ENCODE peak calls at places on chromosomes 5 and 9, in four cellular contexts. One of them, this sample, is unnamed.

GRCh38 chr9:98399950-98400683 is 144.7 kb upstream of the TBC1D2 start:
- DNase-seq in stimulated activated CD8-positive, alpha-beta memory T cell treated with anti-CD3 and anti-CD28 coated beads, Interleukin-7, amount 100 ng/mL, for 48 hours: no peak
- DNase-seq in left colon: no peak
- DNase-seq in HFFc6: no peak
- DNase-seq in this sample: no peak

GRCh38 chr9:128689820-128690683 is 1.0 kb downstream of the SET start:
- DNase-seq in stimulated activated CD8-positive, alpha-beta memory T cell treated with anti-CD3 and anti-CD28 coated beads, Interleukin-7, amount 100 ng/mL, for 48 hours: no peak
- DNase-seq in left colon: peak
- DNase-seq in HFFc6: no peak
- DNase-seq in this sample: peak

GRCh38 chr9:6896562-6896961 is 138.8 kb downstream of the KDM4C start:
- DNase-seq in stimulated activated CD8-positive, alpha-beta memory T cell treated with anti-CD3 and anti-CD28 coated beads, Interleukin-7, amount 100 ng/mL, for 48 hours: no peak
- DNase-seq in left colon: no peak
- DNase-seq in HFFc6: no peak
- DNase-seq in this sample: no peak

GRCh38 chr5:39569857-39570256 is 145.1 kb upstream of the DAB2 start:
- DNase-seq in stimulated activated CD8-positive, alpha-beta memory T cell treated with anti-CD3 and anti-CD28 coated beads, Interleukin-7, amount 100 ng/mL, for 48 hours: no peak
- DNase-seq in left colon: no peak
- DNase-seq in HFFc6: no peak
- DNase-seq in this sample: no peak

GRCh38 chr9:115393976-115394775 is 276.2 kb upstream of the TNC start:
- DNase-seq in stimulated activated CD8-positive, alpha-beta memory T cell treated with anti-CD3 and anti-CD28 coated beads, Interleukin-7, amount 100 ng/mL, for 48 hours: no peak
- DNase-seq in left colon: no peak
- DNase-seq in HFFc6: no peak
- DNase-seq in this sample: no peak

GRCh38 chr9:136463578-136463977 is 19.3 kb downstream of the SEC16A start:
- DNase-seq in stimulated activated CD8-positive, alpha-beta memory T cell treated with anti-CD3 and anti-CD28 coated beads, Interleukin-7, amount 100 ng/mL, for 48 hours: no peak
- DNase-seq in left colon: no peak
- DNase-seq in HFFc6: no peak
- DNase-seq in this sample: no peak

GRCh38 chr5:79186021-79186420 is 49.9 kb upstream of the JMY start:
- DNase-seq in stimulated activated CD8-positive, alpha-beta memory T cell treated with anti-CD3 and anti-CD28 coated beads, Interleukin-7, amount 100 ng/mL, for 48 hours: no peak
- DNase-seq in left colon: no peak
- DNase-seq in HFFc6: no peak
- DNase-seq in this sample: no peak

GRCh38 chr5:435961-436640 is 6.9 kb upstream of the EXOC3 start:
- DNase-seq in stimulated activated CD8-positive, alpha-beta memory T cell treated with anti-CD3 and anti-CD28 coated beads, Interleukin-7, amount 100 ng/mL, for 48 hours: no peak
- DNase-seq in left colon: no peak
- DNase-seq in HFFc6: no peak
- DNase-seq in this sample: no peak

GRCh38 chr9:133889498-133890301 is 102.4 kb downstream of the VAV2 start:
- DNase-seq in stimulated activated CD8-positive, alpha-beta memory T cell treated with anti-CD3 and anti-CD28 coated beads, Interleukin-7, amount 100 ng/mL, for 48 hours: no peak
- DNase-seq in left colon: no peak
- DNase-seq in HFFc6: peak
- DNase-seq in this sample: no peak

GRCh38 chr5:56310711-56311204 is 77.6 kb upstream of the ANKRD55 start:
- DNase-seq in stimulated activated CD8-positive, alpha-beta memory T cell treated with anti-CD3 and anti-CD28 coated beads, Interleukin-7, amount 100 ng/mL, for 48 hours: no peak
- DNase-seq in left colon: no peak
- DNase-seq in HFFc6: no peak
- DNase-seq in this sample: no peak

GRCh38 chr5:72282878-72283277 is 37.2 kb downstream of the MRPS27 start:
- DNase-seq in stimulated activated CD8-positive, alpha-beta memory T cell treated with anti-CD3 and anti-CD28 coated beads, Interleukin-7, amount 100 ng/mL, for 48 hours: no peak
- DNase-seq in left colon: no peak
- DNase-seq in HFFc6: no peak
- DNase-seq in this sample: no peak

GRCh38 chr9:127175764-127176163 is 53.3 kb upstream of the ANGPTL2 start:
- DNase-seq in stimulated activated CD8-positive, alpha-beta memory T cell treated with anti-CD3 and anti-CD28 coated beads, Interleukin-7, amount 100 ng/mL, for 48 hours: no peak
- DNase-seq in left colon: no peak
- DNase-seq in HFFc6: no peak
- DNase-seq in this sample: no peak

This sample was measured in effector CD8-positive, alpha-beta T cell.